ENCODE peak calls at places on chromosomes 1 and 21, in four cellular contexts. O, V, I and P are unnamed samples.

GRCh38 chr1:34780528-34780927 is 486 bp upstream of the GJB3 start:
- DNase-seq in O (no peak), V (no peak), I (no peak), P (no peak)

GRCh38 chr21:28253378-28253777 is 739.3 kb downstream of the LTN1 start:
- DNase-seq in I (no peak), O (no peak), V (no peak), P (no peak)

GRCh38 chr1:55555971-55556370 is 340.8 kb upstream of the USP24 start:
- DNase-seq in I (no peak), O (no peak), V (no peak), P (no peak)

GRCh38 chr21:38959686-38960049 is 153.9 kb downstream of the ETS2 start:
- DNase-seq in O (no peak), I (no peak), V (no peak), P (no peak)

GRCh38 chr21:26212220-26212619 is 41.6 kb upstream of the APP start:
- DNase-seq in O (no peak), V (no peak), I (no peak), P (no peak)

GRCh38 chr1:23343246-23344110 is 606 bp downstream of the HNRNPR start:
- DNase-seq in V (no peak), O (peak), I (no peak), P (no peak)

GRCh38 chr1:162186406-162186805 is 116.9 kb downstream of the NOS1AP start:
- DNase-seq in I (no peak), V (no peak), O (no peak), P (no peak)

GRCh38 chr21:26941436-26941835 is 25.5 kb downstream of the ADAMTS5 start:
- DNase-seq in I (no peak), V (no peak), O (no peak), P (no peak)

GRCh38 chr1:56709269-56709880 is 64.3 kb downstream of the PRKAA2 start:
- DNase-seq in O (peak), I (peak), V (no peak), P (no peak)

GRCh38 chr1:46937270-46937669 is 4.0 kb downstream of the CYP4A11 start:
- DNase-seq in O (no peak), V (no peak), I (no peak), P (no peak)

GRCh38 chr1:31591425-31592093 is 15.2 kb downstream of the TINAGL1 start:
- DNase-seq in V (no peak), I (no peak), O (no peak), P (no peak)

GRCh38 chr1:31745071-31745897 is 18.9 kb downstream of the ADGRB2 start:
- DNase-seq in I (peak), O (peak), V (no peak), P (peak)

GRCh38 chr1:181131255-181131901 is 42.9 kb downstream of the IER5 start:
- DNase-seq in V (no peak), O (peak), I (peak), P (no peak)

GRCh38 chr21:26224351-26224750 is 53.8 kb upstream of the APP start:
- DNase-seq in O (no peak), V (no peak), I (no peak), P (no peak)

GRCh38 chr21:33973268-33973667 is 57.7 kb upstream of the ATP5PO start:
- DNase-seq in I (no peak), O (no peak), V (no peak), P (no peak)

GRCh38 chr1:201536542-201536941 is 2.4 kb upstream of the NAV1 start:
- DNase-seq in V (no peak), I (no peak), O (no peak), P (no peak)

GRCh38 chr1:155856257-155856974 is 598 bp downstream of the GON4L start:
- DNase-seq in I (no peak), V (no peak), O (no peak), P (no peak)

GRCh38 chr1:112429749-112430148 is 33.7 kb downstream of the CTTNBP2NL start:
- DNase-seq in O (no peak), V (no peak), I (no peak), P (no peak)

GRCh38 chr1:155729031-155729898 is 40.4 kb downstream of the DAP3 start:
- DNase-seq in V (no peak), I (peak), O (peak), P (no peak)

GRCh38 chr1:99851850-99852454 is 1.8 kb downstream of the AGL start:
- DNase-seq in V (no peak), I (no peak), O (no peak), P (no peak)

GRCh38 chr1:185567438-185567837 is 166.8 kb upstream of the HMCN1 start:
- DNase-seq in V (no peak), I (no peak), O (no peak), P (no peak)

GRCh38 chr1:185574139-185574835 is 159.9 kb upstream of the HMCN1 start:
- DNase-seq in O (no peak), I (no peak), V (no peak), P (no peak)

GRCh38 chr1:185568155-185569123 is 165.8 kb upstream of the HMCN1 start:
- DNase-seq in O (no peak), I (peak), V (no peak), P (no peak)

GRCh38 chr1:185567006-185567405 is 167.2 kb upstream of the HMCN1 start:
- DNase-seq in V (no peak), O (peak), I (peak), P (no peak)

GRCh38 chr1:185570962-185571361 is 163.2 kb upstream of the HMCN1 start:
- DNase-seq in O (no peak), V (no peak), I (no peak), P (no peak)
- TF ChIP-seq SPI1 in O (no peak), V (no peak), I (no peak), P (no peak)

DNA sequence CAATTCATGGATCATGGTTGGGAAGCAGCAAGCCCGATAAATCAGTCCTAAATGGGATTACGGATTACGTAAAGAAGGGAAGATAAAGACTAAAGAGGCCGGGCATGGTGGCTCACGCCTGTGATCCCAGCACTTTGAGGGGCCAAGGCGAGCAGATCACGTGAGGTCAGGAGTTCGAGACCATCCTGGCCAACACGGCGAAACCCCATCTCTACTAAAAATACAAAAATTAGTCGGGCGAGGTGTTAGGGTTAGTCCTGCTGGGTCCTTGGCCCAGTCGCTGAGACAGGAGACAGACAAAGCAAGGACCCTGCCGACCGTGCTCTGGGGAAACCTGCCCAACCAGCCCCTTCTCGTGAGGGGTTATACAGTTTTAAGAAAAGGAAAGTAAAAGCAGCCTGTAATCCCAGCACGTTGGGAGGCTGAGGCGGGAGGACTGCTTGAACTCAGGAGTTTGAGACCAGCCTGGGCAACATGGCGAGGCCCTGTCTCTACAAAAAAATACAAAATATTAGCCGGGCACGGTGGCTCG is 37.4 kb downstream of the MORN1 start:
- DNase-seq in V (no peak), I (no peak), O (no peak), P (no peak)
- TF ChIP-seq SPI1 in V (no peak), I (no peak), O (no peak), P (no peak)

DNA sequence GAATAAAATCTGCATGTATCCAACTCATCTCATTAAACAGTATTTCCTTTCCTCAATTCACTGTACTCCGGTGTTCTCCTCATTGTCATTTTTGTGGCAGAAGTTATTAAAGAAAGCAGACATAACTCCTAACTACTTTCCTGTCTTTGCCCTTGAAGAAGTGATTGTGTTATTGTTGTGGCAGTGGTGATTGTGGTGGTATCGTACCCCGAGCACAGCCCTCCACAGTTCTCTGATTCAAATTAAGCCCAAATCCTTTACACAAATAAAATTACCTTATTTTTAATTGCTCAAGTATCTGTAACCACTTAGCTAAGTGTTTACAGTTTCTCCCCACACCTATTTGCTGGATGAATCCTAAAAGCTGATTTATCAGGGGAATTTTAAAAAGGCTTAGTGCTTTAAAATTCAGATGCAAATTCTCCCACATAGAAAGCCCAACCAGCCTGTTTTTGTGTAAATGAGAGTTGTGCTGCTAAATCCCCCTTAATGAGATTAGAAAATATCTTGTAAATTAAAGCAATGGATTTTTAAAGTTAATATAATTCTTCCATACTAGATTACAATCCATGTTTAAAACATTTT is 259.2 kb downstream of the NEGR1 start:
- DNase-seq in O (no peak), I (no peak), V (no peak), P (no peak)
- TF ChIP-seq SPI1 in O (no peak), I (no peak), V (no peak), P (no peak)

GRCh38 chr1:221994939-221995338 is 253.1 kb upstream of the DUSP10 start:
- DNase-seq in V (no peak), I (no peak), O (no peak), P (no peak)
- TF ChIP-seq SPI1 in V (no peak), I (no peak), O (no peak), P (no peak)

GRCh38 chr1:175338447-175339135 is 146.0 kb upstream of the KIAA0040 start:
- DNase-seq in V (no peak), I (peak), O (peak), P (peak)
- TF ChIP-seq SPI1 in V (no peak), I (no peak), O (no peak), P (no peak)